ENCODE peak calls at places on chromosome 6, in five cellular contexts. One of them, this sample, is unnamed.

GRCh38 chr6:158911746-158912158 is 88.2 kb downstream of the RSPH3 start:
- DNase-seq in spleen: no peak
- DNase-seq in brain microvascular endothelial cell: no peak
- DNase-seq in CD8-positive, alpha-beta memory T cell: no peak
- DNase-seq in neuronal stem cell: no peak
- DNase-seq in this sample: no peak

GRCh38 chr6:39980839-39981580 is 46.7 kb upstream of the MOCS1 start:
- DNase-seq in spleen: no peak
- DNase-seq in brain microvascular endothelial cell: peak
- DNase-seq in CD8-positive, alpha-beta memory T cell: no peak
- DNase-seq in neuronal stem cell: peak
- DNase-seq in this sample: peak

GRCh38 chr6:37016995-37017394 is 11.5 kb downstream of the FGD2 start:
- DNase-seq in spleen: no peak
- DNase-seq in brain microvascular endothelial cell: no peak
- DNase-seq in CD8-positive, alpha-beta memory T cell: no peak
- DNase-seq in neuronal stem cell: no peak
- DNase-seq in this sample: no peak

GRCh38 chr6:6781172-6781876 is 192.8 kb downstream of the LY86 start:
- DNase-seq in spleen: no peak
- DNase-seq in brain microvascular endothelial cell: peak
- DNase-seq in CD8-positive, alpha-beta memory T cell: no peak
- DNase-seq in neuronal stem cell: no peak
- DNase-seq in this sample: peak

GRCh38 chr6:155709262-155709661 is 253.6 kb upstream of the NOX3 start:
- DNase-seq in spleen: no peak
- DNase-seq in brain microvascular endothelial cell: no peak
- DNase-seq in CD8-positive, alpha-beta memory T cell: no peak
- DNase-seq in neuronal stem cell: no peak
- DNase-seq in this sample: no peak

GRCh38 chr6:20403766-20404640 is 2.3 kb downstream of the E2F3 start:
- DNase-seq in spleen: no peak
- DNase-seq in brain microvascular endothelial cell: peak
- DNase-seq in CD8-positive, alpha-beta memory T cell: peak
- DNase-seq in neuronal stem cell: peak
- DNase-seq in this sample: peak

GRCh38 chr6:20751293-20751946 is 217.2 kb downstream of the CDKAL1 start:
- DNase-seq in spleen: no peak
- DNase-seq in brain microvascular endothelial cell: no peak
- DNase-seq in CD8-positive, alpha-beta memory T cell: no peak
- DNase-seq in neuronal stem cell: no peak
- DNase-seq in this sample: no peak

GRCh38 chr6:84599991-84600390 is 164.4 kb downstream of the TBX18 start:
- DNase-seq in spleen: no peak
- DNase-seq in brain microvascular endothelial cell: no peak
- DNase-seq in CD8-positive, alpha-beta memory T cell: no peak
- DNase-seq in neuronal stem cell: no peak
- DNase-seq in this sample: no peak

GRCh38 chr6:79702701-79703100 is 71.6 kb downstream of the SH3BGRL2 start:
- DNase-seq in spleen: no peak
- DNase-seq in brain microvascular endothelial cell: no peak
- DNase-seq in CD8-positive, alpha-beta memory T cell: no peak
- DNase-seq in neuronal stem cell: no peak
- DNase-seq in this sample: no peak

GRCh38 chr6:134810402-134810801 is 139.5 kb downstream of the ALDH8A1 start:
- DNase-seq in spleen: no peak
- DNase-seq in brain microvascular endothelial cell: no peak
- DNase-seq in CD8-positive, alpha-beta memory T cell: no peak
- DNase-seq in neuronal stem cell: no peak
- DNase-seq in this sample: no peak

GRCh38 chr6:142349215-142349823 is 47.5 kb downstream of the ADGRG6 start:
- DNase-seq in spleen: no peak
- DNase-seq in brain microvascular endothelial cell: no peak
- DNase-seq in CD8-positive, alpha-beta memory T cell: no peak
- DNase-seq in neuronal stem cell: no peak
- DNase-seq in this sample: no peak
- H3K27ac ChIP-seq in spleen: no peak
- H3K27ac ChIP-seq in brain microvascular endothelial cell: no peak
- H3K27ac ChIP-seq in CD8-positive, alpha-beta memory T cell: no peak
- H3K27ac ChIP-seq in neuronal stem cell: no peak
- H3K27ac ChIP-seq in this sample: no peak

GRCh38 chr6:146768722-146769121 is 169.9 kb downstream of the ADGB start:
- DNase-seq in spleen: no peak
- DNase-seq in brain microvascular endothelial cell: no peak
- DNase-seq in CD8-positive, alpha-beta memory T cell: no peak
- DNase-seq in neuronal stem cell: no peak
- DNase-seq in this sample: no peak

GRCh38 chr6:146770965-146771735 is 172.4 kb downstream of the ADGB start:
- DNase-seq in spleen: peak
- DNase-seq in brain microvascular endothelial cell: no peak
- DNase-seq in CD8-positive, alpha-beta memory T cell: peak
- DNase-seq in neuronal stem cell: no peak
- DNase-seq in this sample: no peak

GRCh38 chr6:146775227-146775626 is 176.5 kb downstream of the ADGB start:
- DNase-seq in spleen: no peak
- DNase-seq in brain microvascular endothelial cell: no peak
- DNase-seq in CD8-positive, alpha-beta memory T cell: no peak
- DNase-seq in neuronal stem cell: no peak
- DNase-seq in this sample: no peak

GRCh38 chr6:146767632-146768031 is 168.9 kb downstream of the ADGB start:
- DNase-seq in spleen: no peak
- DNase-seq in brain microvascular endothelial cell: no peak
- DNase-seq in CD8-positive, alpha-beta memory T cell: no peak
- DNase-seq in neuronal stem cell: no peak
- DNase-seq in this sample: no peak

GRCh38 chr6:146770275-146770964 is 171.6 kb downstream of the ADGB start:
- DNase-seq in spleen: no peak
- DNase-seq in brain microvascular endothelial cell: no peak
- DNase-seq in CD8-positive, alpha-beta memory T cell: no peak
- DNase-seq in neuronal stem cell: no peak
- DNase-seq in this sample: no peak
- H3K27ac ChIP-seq in spleen: no peak
- H3K27ac ChIP-seq in brain microvascular endothelial cell: no peak
- H3K27ac ChIP-seq in CD8-positive, alpha-beta memory T cell: no peak
- H3K27ac ChIP-seq in neuronal stem cell: no peak
- H3K27ac ChIP-seq in this sample: no peak

GRCh38 chr6:157537518-157537917 is 156.5 kb downstream of the ZDHHC14 start:
- DNase-seq in spleen: no peak
- DNase-seq in brain microvascular endothelial cell: no peak
- DNase-seq in CD8-positive, alpha-beta memory T cell: no peak
- DNase-seq in neuronal stem cell: no peak
- DNase-seq in this sample: no peak
- H3K27ac ChIP-seq in spleen: no peak
- H3K27ac ChIP-seq in brain microvascular endothelial cell: no peak
- H3K27ac ChIP-seq in CD8-positive, alpha-beta memory T cell: no peak
- H3K27ac ChIP-seq in neuronal stem cell: no peak
- H3K27ac ChIP-seq in this sample: peak

GRCh38 chr6:137416376-137417109 is 77.7 kb downstream of the OLIG3 start:
- DNase-seq in spleen: no peak
- DNase-seq in brain microvascular endothelial cell: peak
- DNase-seq in CD8-positive, alpha-beta memory T cell: no peak
- DNase-seq in neuronal stem cell: no peak
- DNase-seq in this sample: peak
- H3K27ac ChIP-seq in spleen: no peak
- H3K27ac ChIP-seq in brain microvascular endothelial cell: no peak
- H3K27ac ChIP-seq in CD8-positive, alpha-beta memory T cell: no peak
- H3K27ac ChIP-seq in neuronal stem cell: no peak
- H3K27ac ChIP-seq in this sample: no peak

GRCh38 chr6:18154507-18155272 is at the start of gene TPMT:
- DNase-seq in spleen: peak
- DNase-seq in brain microvascular endothelial cell: peak
- DNase-seq in CD8-positive, alpha-beta memory T cell: peak
- DNase-seq in neuronal stem cell: no peak
- DNase-seq in this sample: peak
- H3K27ac ChIP-seq in spleen: peak
- H3K27ac ChIP-seq in brain microvascular endothelial cell: peak
- H3K27ac ChIP-seq in CD8-positive, alpha-beta memory T cell: peak
- H3K27ac ChIP-seq in neuronal stem cell: peak
- H3K27ac ChIP-seq in this sample: peak

GRCh38 chr6:389622-390021 is 1.9 kb upstream of the IRF4 start:
- DNase-seq in spleen: no peak
- DNase-seq in brain microvascular endothelial cell: no peak
- DNase-seq in CD8-positive, alpha-beta memory T cell: no peak
- DNase-seq in neuronal stem cell: no peak
- DNase-seq in this sample: no peak

GRCh38 chr6:391559-392440 is at the start of gene IRF4:
- DNase-seq in spleen: peak
- DNase-seq in brain microvascular endothelial cell: no peak
- DNase-seq in CD8-positive, alpha-beta memory T cell: peak
- DNase-seq in neuronal stem cell: peak
- DNase-seq in this sample: no peak

GRCh38 chr6:389143-389542 is 2.4 kb upstream of the IRF4 start:
- DNase-seq in spleen: no peak
- DNase-seq in brain microvascular endothelial cell: no peak
- DNase-seq in CD8-positive, alpha-beta memory T cell: no peak
- DNase-seq in neuronal stem cell: no peak
- DNase-seq in this sample: no peak

GRCh38 chr6:392441-393390 is 1.2 kb downstream of the IRF4 start:
- DNase-seq in spleen: peak
- DNase-seq in brain microvascular endothelial cell: no peak
- DNase-seq in CD8-positive, alpha-beta memory T cell: peak
- DNase-seq in neuronal stem cell: peak
- DNase-seq in this sample: no peak

GRCh38 chr6:390914-391558 is 516 bp upstream of the IRF4 start:
- DNase-seq in spleen: no peak
- DNase-seq in brain microvascular endothelial cell: no peak
- DNase-seq in CD8-positive, alpha-beta memory T cell: no peak
- DNase-seq in neuronal stem cell: peak
- DNase-seq in this sample: no peak
- H3K27ac ChIP-seq in spleen: peak
- H3K27ac ChIP-seq in brain microvascular endothelial cell: no peak
- H3K27ac ChIP-seq in CD8-positive, alpha-beta memory T cell: no peak
- H3K27ac ChIP-seq in neuronal stem cell: no peak
- H3K27ac ChIP-seq in this sample: no peak

GRCh38 chr6:11364971-11365397 is 132.5 kb upstream of the NEDD9 start:
- DNase-seq in spleen: no peak
- DNase-seq in brain microvascular endothelial cell: peak
- DNase-seq in CD8-positive, alpha-beta memory T cell: no peak
- DNase-seq in neuronal stem cell: no peak
- DNase-seq in this sample: peak

GRCh38 chr6:11367638-11368199 is 135.3 kb upstream of the NEDD9 start:
- DNase-seq in spleen: no peak
- DNase-seq in brain microvascular endothelial cell: no peak
- DNase-seq in CD8-positive, alpha-beta memory T cell: no peak
- DNase-seq in neuronal stem cell: no peak
- DNase-seq in this sample: peak

GRCh38 chr6:11366934-11367637 is 134.6 kb upstream of the NEDD9 start:
- DNase-seq in spleen: no peak
- DNase-seq in brain microvascular endothelial cell: no peak
- DNase-seq in CD8-positive, alpha-beta memory T cell: no peak
- DNase-seq in neuronal stem cell: peak
- DNase-seq in this sample: no peak

GRCh38 chr6:11368264-11368663 is 135.8 kb upstream of the NEDD9 start:
- DNase-seq in spleen: no peak
- DNase-seq in brain microvascular endothelial cell: no peak
- DNase-seq in CD8-positive, alpha-beta memory T cell: no peak
- DNase-seq in neuronal stem cell: no peak
- DNase-seq in this sample: no peak

GRCh38 chr6:11366183-11366933 is 133.9 kb upstream of the NEDD9 start:
- DNase-seq in spleen: no peak
- DNase-seq in brain microvascular endothelial cell: no peak
- DNase-seq in CD8-positive, alpha-beta memory T cell: peak
- DNase-seq in neuronal stem cell: no peak
- DNase-seq in this sample: no peak
- H3K27ac ChIP-seq in spleen: peak
- H3K27ac ChIP-seq in brain microvascular endothelial cell: no peak
- H3K27ac ChIP-seq in CD8-positive, alpha-beta memory T cell: peak
- H3K27ac ChIP-seq in neuronal stem cell: no peak
- H3K27ac ChIP-seq in this sample: peak

This sample was measured in hepatocyte.